ENCODE peak calls at places on chromosomes 5 and 9, in seven cellular contexts. N is H1, R is sigmoid colon, U is K562, V is ovary, B is A549, E is HepG2. M is an unnamed sample.

GRCh38 chr9:69380811-69381210 is 55.8 kb downstream of the ENTREP1 start:
- DNase-seq in N (no peak), R (no peak), U (no peak), V (no peak), B (no peak), E (no peak), M (no peak)

GRCh38 chr5:40497573-40497972 is 182.1 kb upstream of the PTGER4 start:
- DNase-seq in N (no peak), R (no peak), U (no peak), V (no peak), B (no peak), E (no peak), M (no peak)

GRCh38 chr5:87686018-87686417 is 273.3 kb upstream of the CCNH start:
- DNase-seq in N (no peak), R (no peak), U (no peak), V (no peak), B (no peak), E (no peak), M (no peak)

GRCh38 chr5:34552686-34553085 is 103.4 kb upstream of the RAI14 start:
- DNase-seq in N (no peak), R (no peak), U (no peak), V (no peak), B (no peak), E (no peak), M (no peak)

GRCh38 chr5:153559926-153560325 is 69.5 kb downstream of the GRIA1 start:
- DNase-seq in N (no peak), R (no peak), U (no peak), V (no peak), B (no peak), E (no peak), M (no peak)

GRCh38 chr5:6394429-6395101 is 16.2 kb upstream of the MED10 start:
- DNase-seq in N (no peak), R (no peak), U (no peak), V (no peak), B (no peak), E (no peak), M (no peak)

GRCh38 chr5:27947088-27947487 is 908.7 kb upstream of the CDH9 start:
- DNase-seq in N (no peak), R (no peak), U (no peak), V (no peak), B (no peak), E (no peak), M (no peak)

GRCh38 chr5:146751781-146752401 is 126.7 kb downstream of the PPP2R2B start:
- DNase-seq in N (no peak), R (no peak), U (no peak), V (no peak), B (no peak), E (no peak), M (peak; percentile 27)

GRCh38 chr5:12023614-12024241 is 119.5 kb upstream of the CTNND2 start:
- DNase-seq in N (no peak), R (no peak), U (peak; percentile 44), V (no peak), B (no peak), E (peak; percentile 33), M (no peak)

GRCh38 chr9:35714123-35714522 is 17.9 kb downstream of the TLN1 start:
- DNase-seq in N (no peak), R (peak; percentile 60), U (no peak), V (no peak), B (no peak), E (no peak), M (no peak)

GRCh38 chr5:89043676-89044075 is 160.7 kb upstream of the MEF2C start:
- DNase-seq in N (no peak), R (no peak), U (peak; percentile 58), V (no peak), B (no peak), E (peak; percentile 5), M (no peak)

GRCh38 chr5:170467000-170467707 is 36.7 kb upstream of the KCNIP1 start:
- DNase-seq in N (no peak), R (no peak), U (peak; percentile 3), V (no peak), B (peak; percentile 49), E (no peak), M (peak; percentile 59)

GRCh38 chr5:87944553-87945320 is 323.9 kb downstream of the TMEM161B start:
- DNase-seq in N (peak; percentile 68), R (peak; percentile 66), U (no peak), V (no peak), B (no peak), E (no peak), M (no peak)

GRCh38 chr5:36877667-36878420 is 1.3 kb downstream of the NIPBL start:
- DNase-seq in N (no peak), R (no peak), U (peak; percentile 59), V (no peak), B (peak; percentile 49), E (peak; percentile 47), M (peak; percentile 22)

GRCh38 chr5:155193018-155193417 is 179.5 kb downstream of the KIF4B start:
- DNase-seq in N (no peak), R (no peak), U (no peak), V (no peak), B (no peak), E (no peak), M (no peak)

GRCh38 chr9:34398875-34399274 is 22.2 kb upstream of the MYORG start:
- DNase-seq in N (no peak), R (no peak), U (no peak), V (no peak), B (no peak), E (no peak), M (no peak)

GRCh38 chr9:134733480-134734232 is 92.1 kb downstream of the COL5A1 start:
- DNase-seq in N (no peak), R (peak; percentile 63), U (no peak), V (no peak), B (no peak), E (no peak), M (no peak)

GRCh38 chr9:125146247-125146646 is 2.9 kb upstream of the SCAI start:
- DNase-seq in N (no peak), R (no peak), U (no peak), V (no peak), B (no peak), E (no peak), M (no peak)

GRCh38 chr9:99451121-99451606 is 229.1 kb downstream of the SEC61B start:
- DNase-seq in N (no peak), R (peak; percentile 69), U (no peak), V (no peak), B (no peak), E (no peak), M (peak; percentile 75)

GRCh38 chr9:96553070-96553469 is 66.6 kb downstream of the CDC14B start:
- DNase-seq in N (no peak), R (no peak), U (no peak), V (no peak), B (no peak), E (no peak), M (no peak)

GRCh38 chr5:110323357-110323756 is 403.1 kb downstream of the TMEM232 start:
- DNase-seq in N (no peak), R (no peak), U (no peak), V (no peak), B (no peak), E (no peak), M (no peak)

GRCh38 chr9:86034863-86035734 is 64.3 kb downstream of the GOLM1 start:
- DNase-seq in N (peak; percentile 49), R (no peak), U (peak; percentile 54), V (no peak), B (peak; percentile 71), E (peak; percentile 32), M (no peak)

GRCh38 chr5:19605846-19606407 is 382.1 kb downstream of the CDH18 start:
- DNase-seq in N (no peak), R (no peak), U (no peak), V (no peak), B (no peak), E (no peak), M (no peak)

GRCh38 chr9:124306098-124306735 is 48.5 kb downstream of the NEK6 start:
- DNase-seq in N (no peak), R (no peak), U (peak; percentile 29), V (no peak), B (peak; percentile 82), E (no peak), M (no peak)

GRCh38 chr5:2735996-2736395 is 15.5 kb downstream of the IRX2 start:
- DNase-seq in N (no peak), R (peak; percentile 50), U (no peak), V (no peak), B (no peak), E (no peak), M (no peak)

GRCh38 chr5:135183464-135183863 is 149.4 kb upstream of the PITX1 start:
- DNase-seq in N (no peak), R (no peak), U (no peak), V (no peak), B (no peak), E (no peak), M (no peak)
- TF ChIP-seq EP300 in N (no peak), R (no peak), U (no peak), V (no peak), B (no peak), E (no peak), M (no peak)

GRCh38 chr9:17782750-17783149 is 203.9 kb downstream of the SH3GL2 start:
- DNase-seq in N (no peak), R (no peak), U (no peak), V (no peak), B (no peak), E (no peak), M (no peak)

GRCh38 chr9:17772223-17772622 is 193.4 kb downstream of the SH3GL2 start:
- DNase-seq in N (no peak), R (no peak), U (no peak), V (no peak), B (no peak), E (no peak), M (no peak)

GRCh38 chr9:17776735-17777134 is 197.9 kb downstream of the SH3GL2 start:
- DNase-seq in N (no peak), R (no peak), U (no peak), V (no peak), B (no peak), E (no peak), M (no peak)

GRCh38 chr9:17775646-17776045 is 196.8 kb downstream of the SH3GL2 start:
- DNase-seq in N (no peak), R (no peak), U (no peak), V (no peak), B (no peak), E (no peak), M (no peak)

DNA sequence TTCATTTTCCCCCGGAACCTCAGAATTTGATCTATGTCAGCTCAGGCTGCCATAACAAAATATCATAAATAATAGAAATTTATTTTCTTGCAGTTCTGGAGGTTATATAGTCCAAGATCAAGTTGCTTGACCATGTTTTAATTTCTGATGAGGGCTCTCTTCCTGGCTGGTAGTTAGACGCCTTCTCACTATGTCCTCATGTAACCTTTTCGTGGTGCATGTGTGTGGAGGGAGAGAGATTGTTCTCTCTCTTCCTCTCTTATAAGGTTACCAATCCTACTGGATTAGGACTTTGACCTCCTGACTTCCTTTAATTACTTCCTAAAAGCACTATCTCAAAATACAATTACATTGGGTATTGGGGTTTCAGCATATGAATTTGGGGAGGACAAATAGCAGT is 198.6 kb downstream of the SH3GL2 start:
- DNase-seq in N (no peak), R (no peak), U (no peak), V (no peak), B (no peak), E (no peak), M (no peak)
- TF ChIP-seq CTCF in N (no peak), R (no peak), U (no peak), V (no peak), B (no peak), E (no peak), M (no peak)

GRCh38 chr5:143376911-143377838 is 26.3 kb downstream of the NR3C1 start:
- DNase-seq in N (peak; percentile 80), R (no peak), U (no peak), V (no peak), B (no peak), E (no peak), M (no peak)
- TF ChIP-seq POLR2A in N (no peak), R (no peak), U (no peak), V (no peak), B (no peak), E (no peak), M (no peak)

GRCh38 chr5:138611295-138612220 is 36.4 kb upstream of the HSPA9 start:
- DNase-seq in N (no peak), R (peak; percentile 66), U (peak; percentile 52), V (peak; percentile 48), B (no peak), E (no peak), M (no peak)
- TF ChIP-seq EP300 in N (peak; percentile 27), R (no peak), U (no peak), V (no peak), B (no peak), E (no peak), M (no peak)

M was measured in upper lobe of left lung.